ENCODE peak calls at places on chromosome 10, in ten cellular contexts. S, Q, T, H, C, U, O, D, L and F are unnamed samples.

GRCh38 chr10:74437822-74438221 is 286.8 kb downstream of the ADK start:
- DNase-seq in S (no peak), Q (no peak), U (no peak), L (no peak), T (no peak), D (no peak), O (no peak), H (peak), C (no peak), F (no peak)

GRCh38 chr10:78134919-78135318 is 101.3 kb downstream of the RPS24 start:
- DNase-seq in S (no peak), H (no peak), D (no peak), Q (no peak), C (no peak), L (no peak), T (no peak), U (no peak), O (no peak), F (no peak)

GRCh38 chr10:74786126-74786525 is 40.3 kb upstream of the KAT6B start:
- DNase-seq in O (no peak), H (no peak), S (no peak), T (no peak), C (no peak), L (no peak), Q (no peak), U (no peak), D (no peak), F (no peak)

GRCh38 chr10:53664620-53665019 is 892.0 kb upstream of the MBL2 start:
- DNase-seq in D (no peak), Q (no peak), S (no peak), L (peak), U (no peak), H (no peak), O (no peak), T (no peak), C (no peak), F (no peak)

GRCh38 chr10:79347894-79348639 is 798 bp downstream of the PPIF start:
- DNase-seq in H (peak), L (peak), D (peak), T (peak), U (peak), Q (peak), O (no peak), C (peak), S (peak), F (peak)

GRCh38 chr10:58742141-58742540 is 229.5 kb downstream of the BICC1 start:
- DNase-seq in S (no peak), U (no peak), Q (no peak), L (no peak), T (no peak), H (no peak), O (no peak), D (no peak), C (no peak), F (no peak)

GRCh38 chr10:91758303-91759146 is 39.7 kb upstream of the TNKS2 start:
- DNase-seq in U (no peak), T (no peak), Q (no peak), O (no peak), C (peak), H (peak), D (peak), L (no peak), S (no peak), F (no peak)

GRCh38 chr10:59362184-59362966 is at the start of gene FAM13C:
- DNase-seq in C (peak), L (peak), Q (peak), D (no peak), U (peak), S (peak), H (peak), T (no peak), O (peak), F (peak)

GRCh38 chr10:49080965-49081364 is 34.4 kb downstream of the VSTM4 start:
- DNase-seq in L (no peak), U (no peak), C (no peak), Q (peak), O (no peak), D (no peak), H (no peak), S (no peak), T (no peak), F (peak)

GRCh38 chr10:89389254-89389653 is 3.2 kb upstream of the IFIT1 start:
- DNase-seq in C (no peak), H (peak), U (no peak), L (no peak), T (no peak), Q (no peak), O (no peak), S (no peak), D (peak), F (no peak)

GRCh38 chr10:18104223-18104872 is 35.9 kb upstream of the CACNB2 start:
- DNase-seq in Q (peak), C (peak), L (peak), H (peak), D (peak), O (no peak), T (peak), U (peak), S (peak), F (no peak)

GRCh38 chr10:104273291-104273690 is 4.3 kb downstream of the GSTO2 start:
- DNase-seq in C (no peak), D (no peak), U (no peak), T (no peak), O (no peak), H (peak), Q (no peak), L (no peak), S (no peak), F (no peak)

GRCh38 chr10:80186364-80187012 is 18.8 kb downstream of the ANXA11 start:
- DNase-seq in L (no peak), C (no peak), S (no peak), H (peak), D (peak), O (no peak), U (peak), Q (peak), T (no peak), F (no peak)

GRCh38 chr10:82908751-82909150 is 1033.8 kb downstream of the NRG3 start:
- DNase-seq in Q (no peak), C (no peak), H (no peak), D (no peak), L (no peak), U (no peak), S (no peak), T (no peak), O (no peak), F (no peak)

GRCh38 chr10:64379898-64380297 is 858.7 kb downstream of the REEP3 start:
- DNase-seq in T (no peak), L (no peak), D (no peak), C (no peak), O (no peak), S (no peak), H (no peak), Q (no peak), U (no peak), F (peak)

GRCh38 chr10:36448760-36449681 is 676.4 kb upstream of the ANKRD30A start:
- DNase-seq in S (no peak), D (no peak), Q (no peak), H (no peak), U (no peak), L (no peak), C (no peak), O (no peak), T (no peak), F (no peak)

GRCh38 chr10:35270100-35270499 is 66.2 kb upstream of the CCNY start:
- DNase-seq in T (no peak), O (no peak), S (no peak), U (no peak), D (no peak), Q (no peak), C (no peak), L (no peak), H (peak), F (no peak)

GRCh38 chr10:26840938-26841732 is 19.6 kb downstream of the ABI1 start:
- DNase-seq in U (no peak), T (no peak), O (no peak), D (no peak), Q (no peak), C (no peak), S (no peak), H (no peak), L (no peak), F (no peak)

GRCh38 chr10:7121154-7121797 is 289.6 kb downstream of the SFMBT2 start:
- DNase-seq in D (peak), O (peak), L (peak), U (peak), S (peak), Q (peak), C (peak), T (peak), H (peak), F (peak)

GRCh38 chr10:125204400-125204799 is 44.0 kb upstream of the CTBP2 start:
- DNase-seq in S (no peak), H (no peak), L (no peak), T (no peak), C (no peak), U (no peak), D (no peak), Q (no peak), O (no peak), F (no peak)

GRCh38 chr10:69901623-69902505 is 100.2 kb downstream of the COL13A1 start:
- DNase-seq in C (no peak), O (peak), Q (peak), D (peak), S (peak), T (no peak), H (peak), L (peak), U (no peak), F (peak)

GRCh38 chr10:123859651-123860045 is 32.0 kb downstream of the CPXM2 start:
- DNase-seq in O (no peak), T (no peak), C (no peak), U (no peak), S (no peak), L (no peak), D (no peak), Q (no peak), H (no peak), F (no peak)

GRCh38 chr10:91883549-91884542 is 25.4 kb downstream of the FGFBP3 start:
- DNase-seq in H (peak), C (no peak), Q (peak), U (peak), O (no peak), D (no peak), L (no peak), T (no peak), S (peak), F (no peak)

GRCh38 chr10:85547460-85548023 is 819.1 kb downstream of the GRID1 start:
- DNase-seq in Q (no peak), C (no peak), T (no peak), S (no peak), D (no peak), H (no peak), O (no peak), L (no peak), U (no peak), F (no peak)

GRCh38 chr10:61901829-61902447 is 439 bp downstream of the ARID5B start:
- DNase-seq in Q (no peak), O (no peak), D (peak), T (peak), U (no peak), H (no peak), L (no peak), C (no peak), S (peak), F (no peak)

GRCh38 chr10:71502221-71502620 is 105.5 kb downstream of the CDH23 start:
- DNase-seq in D (no peak), C (no peak), H (no peak), L (no peak), O (no peak), Q (no peak), S (no peak), T (no peak), U (no peak), F (no peak)

GRCh38 chr10:84375881-84376280 is 47.5 kb downstream of the CCSER2 start:
- DNase-seq in Q (no peak), U (no peak), C (no peak), D (no peak), S (no peak), L (no peak), H (no peak), O (no peak), T (no peak), F (no peak)

GRCh38 chr10:57986422-57986821 is 281.3 kb downstream of the IPMK start:
- DNase-seq in L (no peak), D (no peak), S (no peak), O (no peak), Q (no peak), U (no peak), T (no peak), C (no peak), H (no peak), F (no peak)

GRCh38 chr10:30422981-30423654 is 10.9 kb upstream of the MAP3K8 start:
- DNase-seq in T (peak), S (no peak), D (peak), Q (no peak), C (no peak), H (peak), U (peak), O (no peak), L (peak), F (no peak)

GRCh38 chr10:15262036-15262713 is 93.7 kb upstream of the NMT2 start:
- DNase-seq in U (no peak), H (peak), S (no peak), L (no peak), Q (no peak), T (no peak), O (no peak), C (no peak), D (no peak), F (no peak)

GRCh38 chr10:68792115-68792514 is 35.2 kb upstream of the STOX1 start:
- DNase-seq in S (no peak), Q (no peak), U (no peak), L (no peak), C (no peak), D (peak), O (no peak), T (no peak), H (peak), F (no peak)

GRCh38 chr10:5620223-5620721 is 46.1 kb downstream of the ASB13 start:
- DNase-seq in L (no peak), O (no peak), H (no peak), S (peak), D (no peak), Q (peak), C (no peak), T (no peak), U (no peak), F (no peak)

GRCh38 chr10:19209319-19209718 is 160.7 kb downstream of the MALRD1 start:
- DNase-seq in S (no peak), T (no peak), Q (no peak), U (no peak), D (no peak), L (no peak), H (no peak), O (no peak), C (no peak), F (no peak)

GRCh38 chr10:131249957-131250347 is 61.6 kb downstream of the TCERG1L start:
- DNase-seq in D (no peak), T (no peak), L (no peak), S (no peak), Q (no peak), O (no peak), U (no peak), H (no peak), C (no peak), F (no peak)

GRCh38 chr10:103203466-103203865 is 10.4 kb upstream of the NT5C2 start:
- DNase-seq in U (no peak), O (no peak), C (no peak), L (no peak), H (no peak), S (no peak), T (no peak), Q (no peak), D (no peak), F (no peak)

GRCh38 chr10:784759-785538 is 95.5 kb upstream of the DIP2C start:
- DNase-seq in T (no peak), L (peak), C (no peak), D (no peak), S (peak), O (peak), Q (peak), U (peak), H (peak), F (peak)

GRCh38 chr10:107019154-107019553 is 145.4 kb downstream of the SORCS1 start:
- DNase-seq in U (no peak), C (no peak), L (no peak), O (no peak), D (no peak), H (no peak), Q (no peak), T (no peak), S (no peak), F (no peak)

GRCh38 chr10:119211176-119211575 is 3.8 kb downstream of the GRK5 start:
- DNase-seq in S (no peak), Q (no peak), C (no peak), H (peak), O (no peak), L (no peak), T (no peak), U (no peak), D (no peak), F (no peak)

GRCh38 chr10:98028168-98028770 is 2.2 kb downstream of the CRTAC1 start:
- DNase-seq in H (peak), U (peak), O (peak), D (peak), Q (peak), T (peak), L (peak), S (peak), C (no peak), F (peak)

GRCh38 chr10:98031440-98031839 is 1.0 kb upstream of the CRTAC1 start:
- DNase-seq in C (no peak), O (no peak), S (no peak), T (no peak), D (no peak), H (no peak), U (no peak), L (no peak), Q (no peak), F (no peak)

GRCh38 chr10:98030991-98031431 is 590 bp upstream of the CRTAC1 start:
- DNase-seq in L (no peak), H (peak), O (peak), Q (peak), C (no peak), T (no peak), U (no peak), S (peak), D (no peak), F (no peak)

GRCh38 chr10:98029149-98030092 is 1.0 kb downstream of the CRTAC1 start:
- DNase-seq in O (peak), Q (no peak), C (no peak), H (no peak), U (no peak), T (no peak), S (no peak), L (no peak), D (no peak), F (no peak)

DNA sequence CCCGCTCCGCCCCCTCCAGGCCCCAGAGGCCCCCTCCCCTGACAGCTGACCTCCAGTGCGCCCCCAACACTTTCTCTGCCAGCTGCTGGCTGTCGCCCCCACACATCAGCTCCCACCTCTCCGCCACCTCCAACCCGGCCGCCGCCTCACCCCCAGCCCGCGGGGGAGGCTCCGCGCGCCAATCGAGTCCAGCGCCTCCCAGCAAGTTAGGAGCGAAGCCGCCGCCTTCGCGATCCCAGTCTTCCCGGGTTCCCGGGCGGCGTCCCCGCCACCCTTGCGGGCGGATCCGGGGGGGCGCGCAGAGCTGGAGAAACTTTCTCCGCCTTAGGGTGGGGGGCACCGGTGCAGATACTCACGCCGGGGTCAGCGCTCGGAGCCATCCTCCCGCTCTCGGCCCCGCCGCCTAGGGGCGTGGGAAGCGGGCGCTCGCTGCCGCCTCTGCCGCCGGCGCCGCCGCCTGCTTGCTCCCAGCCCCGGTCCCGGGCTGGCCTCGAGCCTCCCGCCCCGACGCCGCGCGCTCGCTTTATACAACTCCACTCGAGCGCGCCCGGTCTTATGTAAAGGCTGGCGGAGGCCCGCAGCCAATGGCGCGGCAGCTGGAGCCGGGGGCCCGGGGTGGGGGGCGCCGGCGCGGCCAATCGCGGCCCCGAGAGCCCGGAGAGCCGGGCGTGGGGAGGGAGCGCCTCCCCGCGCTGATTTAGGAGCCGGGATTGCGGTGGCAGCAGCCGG is at the start of gene CRTAC1:
- DNase-seq in C (no peak), T (no peak), S (peak), H (peak), U (peak), D (no peak), L (peak), Q (peak), O (peak), F (no peak)
- TF ChIP-seq CTCF in C (no peak), T (no peak), S (no peak), H (no peak), U (no peak), D (no peak), L (no peak), Q (no peak), O (no peak), F (no peak)

DNA sequence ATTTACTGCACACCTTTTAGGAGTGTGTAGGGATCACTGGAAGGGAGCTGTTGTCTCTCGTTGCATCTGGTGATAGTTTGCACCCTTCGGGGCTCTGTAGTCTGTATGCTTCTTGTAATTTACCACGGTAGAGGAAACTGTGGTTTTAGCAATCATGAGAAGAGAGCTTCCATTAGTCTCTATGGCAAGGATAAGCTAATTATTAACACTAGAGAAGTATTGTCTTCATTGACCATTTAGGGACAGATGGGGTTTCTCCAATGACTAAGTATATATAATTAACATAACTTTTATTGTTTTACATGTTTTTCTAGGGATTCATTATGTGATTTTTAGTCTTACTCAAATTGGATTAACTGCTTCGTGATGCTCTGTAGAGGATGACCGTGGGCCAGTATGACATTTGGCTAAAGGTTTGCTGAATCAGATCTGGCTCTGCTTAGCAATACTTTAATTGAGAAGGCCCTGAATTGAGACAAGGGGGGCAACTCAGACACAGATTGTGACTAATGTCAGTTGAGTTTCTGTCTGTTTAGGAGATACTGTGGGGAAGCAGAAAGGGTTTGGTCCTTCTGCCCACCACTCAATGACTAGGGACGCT is 8.7 kb downstream of the SLC18A2 start:
- DNase-seq in L (no peak), U (no peak), Q (no peak), D (no peak), T (no peak), S (no peak), C (no peak), O (no peak), H (no peak), F (no peak)
- H3K4me3 ChIP-seq in L (no peak), U (no peak), Q (no peak), D (no peak), T (no peak), S (no peak), C (no peak), O (no peak), H (no peak), F (no peak)

GRCh38 chr10:127916826-127917225 is 9.9 kb downstream of the PTPRE start:
- DNase-seq in U (no peak), O (no peak), S (no peak), T (no peak), L (no peak), D (no peak), Q (no peak), H (no peak), C (no peak), F (no peak)
- TF ChIP-seq CTCF in U (no peak), O (no peak), S (no peak), T (no peak), L (no peak), D (no peak), Q (no peak), H (no peak), C (no peak), F (no peak)

GRCh38 chr10:28432210-28432676 is 100.7 kb upstream of the WAC start:
- DNase-seq in S (peak), D (peak), L (peak), H (peak), Q (peak), O (peak), U (peak), C (no peak), T (peak), F (peak)
- H3K4me3 ChIP-seq in S (no peak), D (no peak), L (no peak), H (no peak), Q (no peak), O (no peak), U (peak), C (no peak), T (no peak), F (no peak)

DNA sequence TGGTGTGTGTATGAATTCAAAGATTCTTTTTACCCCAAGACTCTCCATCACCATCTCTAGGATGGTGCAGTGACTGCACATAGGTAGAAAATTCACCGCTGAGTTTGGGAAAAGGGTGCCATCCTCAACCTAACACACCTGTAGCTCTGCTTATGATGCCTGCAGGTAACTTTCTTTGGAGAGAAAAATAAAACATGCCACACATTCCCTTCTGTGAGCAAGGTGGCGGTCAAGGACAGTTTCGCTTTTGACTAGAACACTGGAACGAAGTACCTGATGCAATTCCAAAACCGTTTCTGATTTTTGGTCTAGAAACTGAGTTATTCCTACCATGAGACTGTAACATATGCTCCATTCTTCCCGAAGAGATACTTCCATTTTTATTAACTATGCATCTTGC is 205.6 kb downstream of the FGFR2 start:
- DNase-seq in D (no peak), H (no peak), C (no peak), O (no peak), L (no peak), T (no peak), S (no peak), U (no peak), Q (no peak), F (no peak)
- TF ChIP-seq CTCF in D (no peak), H (no peak), C (no peak), O (no peak), L (no peak), T (no peak), S (no peak), U (no peak), Q (no peak), F (peak)